ENCODE peak calls at places on chromosomes 4 and X, in nine cellular contexts. X is mesenchymal stem cell, K is ELR, A is OCI-LY7, Y is H4, F is AG08395, G is AG10803, J is lower leg skin, P is OCI-M1. W is an unnamed sample.

GRCh38 chr4:60790608-60791007 is 409.5 kb upstream of the ADGRL3 start:
- DNase-seq in X (no peak), K (no peak), A (no peak), Y (no peak), F (no peak), G (no peak), J (no peak), P (no peak), W (no peak)

GRCh38 chrX:30488092-30488491 is 89.5 kb downstream of the TASL start:
- DNase-seq in X (peak; percentile 2), K (peak; percentile 4), A (no peak), Y (peak; percentile 17), F (peak; percentile 29), G (peak; percentile 11), J (no peak), P (peak; percentile 41), W (peak; percentile 19)

GRCh38 chr4:67929447-67929846 is 33.8 kb downstream of the TMPRSS11A start:
- DNase-seq in X (no peak), K (peak; percentile 67), A (no peak), Y (peak; percentile 75), F (no peak), G (peak; percentile 9), J (no peak), P (no peak), W (peak; percentile 19)

GRCh38 chr4:149708513-149709175 is 107.0 kb downstream of the IQCM start:
- DNase-seq in X (peak; percentile 50), K (peak; percentile 66), A (no peak), Y (peak; percentile 42), F (peak; percentile 40), G (peak; percentile 32), J (no peak), P (no peak), W (peak; percentile 25)

GRCh38 chr4:107977966-107978705 is 11.6 kb upstream of the HADH start:
- DNase-seq in X (no peak), K (no peak), A (no peak), Y (no peak), F (no peak), G (no peak), J (no peak), P (no peak), W (no peak)

GRCh38 chr4:146495277-146495676 is 26.5 kb downstream of the SLC10A7 start:
- DNase-seq in X (peak; percentile 36), K (peak; percentile 55), A (no peak), Y (no peak), F (peak; percentile 12), G (peak; percentile 8), J (no peak), P (peak; percentile 34), W (no peak)

GRCh38 chr4:162011039-162011438 is 152.8 kb downstream of the FSTL5 start:
- DNase-seq in X (peak; percentile 7), K (no peak), A (no peak), Y (peak; percentile 40), F (no peak), G (peak; percentile 4), J (no peak), P (no peak), W (no peak)

GRCh38 chr4:19944806-19945205 is 306.9 kb upstream of the SLIT2 start:
- DNase-seq in X (no peak), K (no peak), A (no peak), Y (no peak), F (no peak), G (no peak), J (no peak), P (no peak), W (no peak)

GRCh38 chr4:134117785-134118184 is 83.8 kb downstream of the PABPC4L start:
- DNase-seq in X (no peak), K (no peak), A (no peak), Y (no peak), F (no peak), G (no peak), J (no peak), P (no peak), W (no peak)

GRCh38 chrX:28586891-28587635 is at the start of gene IL1RAPL1:
- DNase-seq in X (peak; percentile 76), K (no peak), A (no peak), Y (peak; percentile 72), F (peak; percentile 31), G (peak; percentile 12), J (no peak), P (peak; percentile 57), W (no peak)

GRCh38 chr4:6900956-6901355 is 8.7 kb upstream of the TBC1D14 start:
- DNase-seq in X (no peak), K (no peak), A (no peak), Y (no peak), F (no peak), G (no peak), J (no peak), P (no peak), W (no peak)

GRCh38 chr4:112318239-112319142 is 21.3 kb downstream of the ALPK1 start:
- DNase-seq in X (no peak), K (no peak), A (no peak), Y (no peak), F (no peak), G (no peak), J (no peak), P (no peak), W (no peak)

GRCh38 chr4:90081432-90082195 is 45.6 kb upstream of the CCSER1 start:
- DNase-seq in X (no peak), K (no peak), A (no peak), Y (no peak), F (no peak), G (no peak), J (no peak), P (no peak), W (no peak)

GRCh38 chr4:153683763-153684181 is 308 bp upstream of the TLR2 start:
- DNase-seq in X (no peak), K (no peak), A (no peak), Y (no peak), F (no peak), G (no peak), J (no peak), P (no peak), W (no peak)

GRCh38 chr4:140427104-140427918 is at the start of gene CLGN:
- DNase-seq in X (peak; percentile 65), K (peak; percentile 81), A (peak; percentile 82), Y (peak; percentile 40), F (peak; percentile 63), G (peak; percentile 38), J (no peak), P (peak; percentile 85), W (no peak)

GRCh38 chr4:185290018-185290607 is 80.7 kb downstream of the SNX25 start:
- DNase-seq in X (no peak), K (no peak), A (no peak), Y (no peak), F (no peak), G (no peak), J (no peak), P (no peak), W (no peak)

GRCh38 chrX:19063030-19063429 is 59.2 kb downstream of the ADGRG2 start:
- DNase-seq in X (peak; percentile 40), K (peak; percentile 40), A (no peak), Y (no peak), F (peak; percentile 14), G (peak; percentile 6), J (no peak), P (no peak), W (no peak)

GRCh38 chrX:46169808-46170207 is 375.4 kb downstream of the ZNF674 start:
- DNase-seq in X (no peak), K (no peak), A (no peak), Y (no peak), F (no peak), G (no peak), J (no peak), P (no peak), W (no peak)

W was measured in RKO.